ENCODE peak calls at places on chromosomes 11 and 22, in nine cellular contexts. D, L, Y, N, C, S, W, I and K are unnamed samples.

GRCh38 chr11:113664069-113664980 is 41.8 kb downstream of the TMPRSS5 start:
- DNase-seq in W (no peak), C (no peak), Y (peak), L (peak), S (no peak), I (no peak), N (no peak), D (no peak), K (peak)

GRCh38 chr11:48170176-48170839 is 46.3 kb upstream of the OR4B1 start:
- DNase-seq in W (no peak), Y (no peak), C (no peak), D (no peak), N (no peak), I (no peak), S (peak), L (no peak), K (no peak)

GRCh38 chr11:67347964-67348749 is 5.2 kb downstream of the POLD4 start:
- DNase-seq in W (no peak), I (no peak), L (peak), C (no peak), Y (no peak), N (no peak), D (no peak), S (no peak), K (no peak)

GRCh38 chr11:2211113-2211971 is 39.7 kb upstream of the TH start:
- DNase-seq in W (peak), C (no peak), Y (peak), L (no peak), D (no peak), N (no peak), I (no peak), S (peak), K (no peak)

GRCh38 chr22:43507235-43507634 is 95.4 kb downstream of the MPPED1 start:
- DNase-seq in I (no peak), Y (no peak), D (no peak), S (no peak), N (no peak), C (no peak), W (no peak), L (no peak), K (no peak)

GRCh38 chr11:117273550-117274289 is 17.4 kb upstream of the BACE1-AS start:
- DNase-seq in N (no peak), S (no peak), C (peak), L (no peak), Y (no peak), I (peak), D (no peak), W (no peak), K (peak)

GRCh38 chr11:93359396-93359795 is 28.9 kb downstream of the DEUP1 start:
- DNase-seq in L (no peak), I (no peak), S (no peak), W (no peak), D (no peak), N (no peak), C (no peak), Y (no peak), K (no peak)

GRCh38 chr11:96486890-96487633 is 97.2 kb downstream of the JRKL start:
- DNase-seq in D (no peak), C (no peak), S (no peak), I (no peak), L (no peak), W (no peak), N (no peak), Y (no peak), K (no peak)

GRCh38 chr11:46117842-46118241 is 3.4 kb downstream of the PHF21A start:
- DNase-seq in I (peak), L (no peak), D (no peak), S (no peak), C (no peak), W (no peak), N (no peak), Y (no peak), K (no peak)

GRCh38 chr11:134037093-134037908 is 31.6 kb upstream of the JAM3 start:
- DNase-seq in S (peak), C (no peak), Y (no peak), D (peak), W (peak), I (peak), N (no peak), L (peak), K (peak)

GRCh38 chr11:78339483-78339882 is 78.1 kb downstream of the GAB2 start:
- DNase-seq in I (no peak), Y (no peak), D (no peak), W (no peak), L (peak), S (no peak), C (no peak), N (no peak), K (no peak)

GRCh38 chr22:43993072-43993760 is 30.9 kb upstream of the PARVB start:
- DNase-seq in N (no peak), D (peak), W (no peak), Y (peak), L (peak), C (peak), S (peak), I (peak), K (peak)

GRCh38 chr11:82776377-82776776 is 42.7 kb upstream of the FAM181B start:
- DNase-seq in L (no peak), D (no peak), I (no peak), C (no peak), W (no peak), N (no peak), S (no peak), Y (no peak), K (no peak)

GRCh38 chr11:31160504-31161422 is 208.8 kb downstream of the DCDC1 start:
- DNase-seq in L (peak), N (no peak), Y (peak), W (no peak), I (no peak), C (no peak), D (no peak), S (no peak), K (no peak)

GRCh38 chr11:132131051-132131450 is 760.6 kb downstream of the NTM start:
- DNase-seq in I (no peak), L (no peak), N (no peak), S (no peak), Y (no peak), W (no peak), C (no peak), D (no peak), K (no peak)

GRCh38 chr11:126158054-126158791 is 53.2 kb downstream of the RPUSD4 start:
- DNase-seq in L (no peak), D (no peak), S (no peak), C (no peak), I (peak), W (no peak), N (no peak), Y (no peak), K (no peak)

GRCh38 chr22:42425337-42425988 is 6.7 kb downstream of the NFAM1 start:
- DNase-seq in I (no peak), D (no peak), C (no peak), S (peak), W (peak), L (no peak), Y (no peak), N (no peak), K (no peak)
- TF ChIP-seq POLR2A in I (no peak), D (no peak), C (no peak), S (no peak), W (no peak), L (no peak), Y (no peak), N (no peak), K (no peak)

GRCh38 chr11:123366924-123367323 is 63.1 kb upstream of the GRAMD1B start:
- DNase-seq in I (no peak), Y (no peak), W (no peak), D (no peak), C (no peak), L (no peak), N (no peak), S (no peak), K (no peak)
- TF ChIP-seq POLR2A in I (no peak), Y (no peak), W (no peak), D (no peak), C (no peak), L (no peak), N (no peak), S (no peak), K (no peak)

DNA sequence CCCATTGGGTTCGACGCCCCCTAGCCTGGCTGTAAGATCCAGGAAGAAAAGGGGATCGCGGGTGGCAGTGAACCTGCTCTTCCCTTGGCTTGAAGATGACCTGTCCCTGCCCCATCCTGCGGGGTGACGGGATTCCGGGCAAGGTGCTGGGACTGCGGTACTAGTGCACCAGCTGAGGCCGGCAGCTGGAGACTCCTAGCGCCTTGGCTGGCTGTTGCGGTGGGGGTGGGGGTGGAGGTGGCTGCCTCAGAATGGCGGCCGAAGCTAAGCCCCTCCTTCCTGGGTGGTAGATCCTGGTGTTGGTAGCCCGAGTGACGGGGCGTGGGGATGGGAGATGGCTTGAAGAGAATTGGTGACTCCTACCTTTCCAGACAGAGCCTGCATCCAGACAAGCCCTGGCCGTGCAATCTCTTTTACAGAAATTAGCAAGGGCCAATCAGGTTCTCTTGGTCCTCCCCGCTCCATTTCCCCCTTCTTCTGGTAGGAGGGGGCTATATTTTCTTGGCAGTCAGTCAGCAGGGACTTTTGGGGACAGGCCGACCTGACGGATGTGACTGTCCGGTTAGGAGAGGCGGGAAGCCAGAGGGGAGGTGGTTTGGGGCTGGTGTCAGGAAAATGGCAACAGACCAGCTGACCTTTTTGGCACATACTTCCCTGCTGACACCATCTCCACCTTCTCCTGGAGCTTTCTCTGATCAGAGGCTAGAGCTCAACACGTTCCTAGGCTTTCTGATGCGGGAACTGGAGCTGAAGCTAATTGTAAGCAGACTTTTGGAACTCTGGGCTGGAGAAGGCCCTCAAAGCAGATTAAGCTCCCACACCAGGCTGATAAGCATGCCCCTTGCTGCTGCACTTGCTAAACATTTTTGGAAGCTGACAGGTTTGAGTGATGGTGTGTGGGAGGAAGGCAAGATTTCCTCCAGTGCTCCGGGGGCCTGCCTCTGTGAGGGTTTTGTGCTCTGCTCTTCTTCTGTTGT is 2.0 kb downstream of the NAV2 start:
- DNase-seq in S (peak), D (no peak), C (no peak), N (no peak), Y (no peak), W (no peak), L (no peak), I (no peak), K (peak)
- TF ChIP-seq POLR2A in S (peak), D (no peak), C (no peak), N (no peak), Y (no peak), W (no peak), L (no peak), I (no peak), K (no peak)

DNA sequence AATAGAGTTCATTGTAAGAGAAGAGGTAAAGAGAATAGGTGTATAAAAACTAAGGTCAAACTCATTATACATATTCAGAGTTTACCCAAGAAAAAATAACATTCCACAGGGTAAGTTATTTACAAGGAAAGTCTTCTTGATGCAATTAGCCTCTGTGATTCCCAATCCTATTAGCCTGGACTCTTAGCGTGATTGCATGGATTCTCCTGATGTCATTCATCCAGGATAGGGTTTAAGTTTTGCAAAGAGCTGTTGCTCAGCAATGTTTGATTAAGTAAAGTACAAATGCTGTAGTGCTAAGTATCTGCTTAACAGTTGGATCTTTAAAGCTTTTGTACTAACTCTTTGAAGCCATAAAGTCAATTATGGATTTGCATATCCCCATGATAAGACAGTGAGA is 767.8 kb upstream of the LUZP2 start:
- DNase-seq in I (no peak), C (no peak), L (no peak), W (no peak), N (no peak), S (no peak), Y (no peak), D (no peak), K (no peak)
- TF ChIP-seq POLR2A in I (no peak), C (no peak), L (no peak), W (no peak), N (no peak), S (no peak), Y (no peak), D (no peak), K (no peak)

GRCh38 chr11:65445101-65445603 is 22.6 kb downstream of the NEAT1 start:
- DNase-seq in W (no peak), L (no peak), I (no peak), N (no peak), Y (no peak), D (no peak), C (no peak), S (no peak), K (no peak)

GRCh38 chr11:65445604-65446445 is 23.2 kb downstream of the NEAT1 start:
- DNase-seq in S (no peak), W (no peak), C (no peak), I (peak), Y (no peak), L (no peak), N (no peak), D (peak), K (no peak)

GRCh38 chr11:65448418-65449196 is 26.0 kb downstream of the NEAT1 start:
- DNase-seq in Y (no peak), W (no peak), S (no peak), D (peak), L (peak), C (no peak), N (no peak), I (no peak), K (no peak)

GRCh38 chr11:65446446-65447277 is 24.1 kb downstream of the NEAT1 start:
- DNase-seq in C (no peak), Y (no peak), S (peak), L (no peak), W (no peak), N (no peak), D (peak), I (no peak), K (no peak)

GRCh38 chr11:65448074-65448417 is 25.4 kb downstream of the NEAT1 start:
- DNase-seq in S (no peak), C (no peak), N (no peak), D (no peak), W (no peak), L (no peak), I (no peak), Y (no peak), K (no peak)
- TF ChIP-seq POLR2A in S (no peak), C (no peak), N (no peak), D (no peak), W (no peak), L (no peak), I (no peak), Y (no peak), K (no peak)

GRCh38 chr11:119125849-119126248 is 4.5 kb downstream of the HINFP start:
- DNase-seq in C (no peak), I (no peak), L (no peak), D (no peak), N (no peak), W (no peak), S (no peak), Y (no peak), K (no peak)
- TF ChIP-seq POLR2A in C (no peak), I (no peak), L (no peak), D (no peak), N (no peak), W (no peak), S (no peak), Y (no peak), K (no peak)

DNA sequence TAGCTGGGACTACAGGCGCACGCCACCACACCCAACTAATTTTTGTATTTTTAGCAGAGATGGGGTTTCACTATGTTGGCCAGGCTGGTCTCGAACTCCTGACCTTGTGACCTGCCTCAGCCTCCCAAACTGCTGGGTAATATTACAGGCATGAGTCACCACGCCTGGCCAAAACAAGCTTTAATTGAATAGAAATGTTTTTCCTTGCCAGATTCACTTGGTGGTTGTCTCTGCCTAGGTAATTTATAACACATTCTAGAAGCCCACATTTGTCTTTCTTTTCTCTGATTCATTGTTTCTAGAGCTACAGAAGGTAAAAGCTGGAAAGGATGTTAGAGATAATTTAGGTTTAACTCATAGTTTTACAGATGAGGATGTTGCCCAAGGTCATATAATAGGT is 41.3 kb downstream of the CECR2 start:
- DNase-seq in W (no peak), D (no peak), C (no peak), N (no peak), I (no peak), S (no peak), L (no peak), Y (no peak), K (no peak)
- TF ChIP-seq POLR2A in W (no peak), D (no peak), C (no peak), N (no peak), I (no peak), S (no peak), L (no peak), Y (no peak), K (no peak)

GRCh38 chr11:122179966-122180365 is 64.0 kb upstream of the BLID start:
- DNase-seq in N (no peak), C (no peak), S (no peak), L (no peak), I (no peak), W (no peak), Y (no peak), D (no peak), K (no peak)

GRCh38 chr11:122181893-122182292 is 65.9 kb upstream of the BLID start:
- DNase-seq in I (no peak), L (no peak), C (no peak), N (no peak), S (no peak), D (no peak), W (no peak), Y (no peak), K (no peak)

GRCh38 chr11:122181372-122181771 is 65.4 kb upstream of the BLID start:
- DNase-seq in N (no peak), L (no peak), S (no peak), W (no peak), C (no peak), I (no peak), Y (no peak), D (no peak), K (no peak)

GRCh38 chr11:122178795-122179194 is 62.8 kb upstream of the BLID start:
- DNase-seq in C (no peak), N (no peak), L (no peak), W (no peak), S (no peak), Y (no peak), I (no peak), D (no peak), K (no peak)

GRCh38 chr11:122180435-122180834 is 64.4 kb upstream of the BLID start:
- DNase-seq in N (no peak), D (no peak), I (peak), Y (peak), C (no peak), L (no peak), S (no peak), W (no peak), K (no peak)
- TF ChIP-seq POLR2A in N (no peak), D (no peak), I (no peak), Y (no peak), C (no peak), L (no peak), S (no peak), W (no peak), K (no peak)

DNA sequence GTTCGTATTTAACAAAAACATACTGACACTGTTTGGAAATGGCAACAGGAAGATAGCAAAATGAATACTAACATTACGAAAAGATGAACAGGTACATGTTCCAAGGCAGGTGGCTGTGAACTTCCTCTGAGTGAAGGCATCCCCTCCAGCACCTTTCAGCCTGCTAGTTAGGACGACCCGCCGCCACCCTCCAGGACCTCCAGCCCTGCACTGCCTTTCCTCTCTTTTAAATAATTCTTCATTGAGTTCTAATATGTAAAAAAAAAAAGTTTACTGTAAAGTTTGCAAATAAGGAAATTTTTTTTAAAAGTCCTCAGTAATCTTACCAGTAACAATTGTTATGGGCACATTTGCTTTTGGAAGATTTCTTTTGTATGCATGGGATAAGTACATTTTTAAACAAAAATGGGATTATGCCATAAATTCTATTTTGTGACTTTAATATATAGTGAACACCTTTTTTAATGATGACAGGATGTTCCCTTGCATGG is 6.0 kb downstream of the NEAT1 start:
- DNase-seq in W (no peak), I (no peak), C (no peak), D (peak), N (no peak), Y (no peak), S (no peak), L (no peak), K (no peak)
- TF ChIP-seq POLR2A in W (no peak), I (peak), C (peak), D (no peak), N (peak), Y (no peak), S (peak), L (no peak), K (peak)